ENCODE peak calls at places on chromosomes 16 and 17, in nine cellular contexts. One of them, this sample, is unnamed.

GRCh38 chr16:28292731-28293588 is 635 bp downstream of the SBK1 start:
- DNase-seq in GM13977: peak; percentile 42
- DNase-seq in hypothalamus: peak; percentile 9
- DNase-seq in GM20000: peak; percentile 34
- DNase-seq in skeletal muscle cell: no peak
- DNase-seq in OCI-M1: no peak
- DNase-seq in stimulated activated naive B cell treated with anti-CD40 and anti-IgM and Interleukin-4, amounts not matched to agents 10 μg/mL and 1 μg/mL and 100 μg/mL, for 72 hours: no peak
- DNase-seq in upper lobe of right lung: peak; percentile 68
- DNase-seq in C1 segment of cervical spinal cord: peak; percentile 28
- DNase-seq in this sample: no peak

GRCh38 chr16:10938321-10938720 is 3.9 kb downstream of the DEXI start:
- DNase-seq in C1 segment of cervical spinal cord: no peak
- DNase-seq in GM20000: no peak
- DNase-seq in GM13977: no peak
- DNase-seq in upper lobe of right lung: peak; percentile 40
- DNase-seq in skeletal muscle cell: no peak
- DNase-seq in hypothalamus: no peak
- DNase-seq in OCI-M1: no peak
- DNase-seq in stimulated activated naive B cell treated with anti-CD40 and anti-IgM and Interleukin-4, amounts not matched to agents 10 μg/mL and 1 μg/mL and 100 μg/mL, for 72 hours: no peak
- DNase-seq in this sample: no peak

GRCh38 chr17:49575524-49576120 is at the start of gene NXPH3:
- DNase-seq in stimulated activated naive B cell treated with anti-CD40 and anti-IgM and Interleukin-4, amounts not matched to agents 10 μg/mL and 1 μg/mL and 100 μg/mL, for 72 hours: peak; percentile 55
- DNase-seq in GM13977: peak; percentile 90
- DNase-seq in GM20000: peak; percentile 90
- DNase-seq in upper lobe of right lung: peak; percentile 87
- DNase-seq in OCI-M1: peak; percentile 45
- DNase-seq in skeletal muscle cell: no peak
- DNase-seq in hypothalamus: no peak
- DNase-seq in C1 segment of cervical spinal cord: peak; percentile 76
- DNase-seq in this sample: no peak

GRCh38 chr17:78127240-78127887 is 1.2 kb downstream of the TMC6 start:
- DNase-seq in upper lobe of right lung: peak; percentile 91
- DNase-seq in C1 segment of cervical spinal cord: no peak
- DNase-seq in skeletal muscle cell: no peak
- DNase-seq in GM20000: peak; percentile 86
- DNase-seq in stimulated activated naive B cell treated with anti-CD40 and anti-IgM and Interleukin-4, amounts not matched to agents 10 μg/mL and 1 μg/mL and 100 μg/mL, for 72 hours: peak; percentile 73
- DNase-seq in hypothalamus: peak; percentile 80
- DNase-seq in OCI-M1: peak; percentile 86
- DNase-seq in GM13977: peak; percentile 72
- DNase-seq in this sample: no peak

GRCh38 chr16:86214326-86215232 is 295.7 kb upstream of the FOXF1 start:
- DNase-seq in C1 segment of cervical spinal cord: no peak
- DNase-seq in OCI-M1: no peak
- DNase-seq in GM20000: no peak
- DNase-seq in upper lobe of right lung: peak; percentile 56
- DNase-seq in hypothalamus: no peak
- DNase-seq in GM13977: no peak
- DNase-seq in stimulated activated naive B cell treated with anti-CD40 and anti-IgM and Interleukin-4, amounts not matched to agents 10 μg/mL and 1 μg/mL and 100 μg/mL, for 72 hours: no peak
- DNase-seq in skeletal muscle cell: no peak
- DNase-seq in this sample: no peak

GRCh38 chr17:3005696-3006095 is 57.7 kb downstream of the OR1D5 start:
- DNase-seq in GM13977: no peak
- DNase-seq in upper lobe of right lung: no peak
- DNase-seq in GM20000: no peak
- DNase-seq in hypothalamus: no peak
- DNase-seq in OCI-M1: no peak
- DNase-seq in stimulated activated naive B cell treated with anti-CD40 and anti-IgM and Interleukin-4, amounts not matched to agents 10 μg/mL and 1 μg/mL and 100 μg/mL, for 72 hours: no peak
- DNase-seq in C1 segment of cervical spinal cord: no peak
- DNase-seq in skeletal muscle cell: no peak
- DNase-seq in this sample: no peak

GRCh38 chr16:9665851-9666271 is 516.4 kb downstream of the GRIN2A start:
- DNase-seq in upper lobe of right lung: no peak
- DNase-seq in stimulated activated naive B cell treated with anti-CD40 and anti-IgM and Interleukin-4, amounts not matched to agents 10 μg/mL and 1 μg/mL and 100 μg/mL, for 72 hours: no peak
- DNase-seq in GM20000: no peak
- DNase-seq in OCI-M1: no peak
- DNase-seq in skeletal muscle cell: no peak
- DNase-seq in C1 segment of cervical spinal cord: no peak
- DNase-seq in GM13977: no peak
- DNase-seq in hypothalamus: no peak
- DNase-seq in this sample: no peak

GRCh38 chr17:44607836-44608690 is 48.2 kb upstream of the MEIOC start:
- DNase-seq in hypothalamus: no peak
- DNase-seq in stimulated activated naive B cell treated with anti-CD40 and anti-IgM and Interleukin-4, amounts not matched to agents 10 μg/mL and 1 μg/mL and 100 μg/mL, for 72 hours: no peak
- DNase-seq in GM20000: no peak
- DNase-seq in C1 segment of cervical spinal cord: no peak
- DNase-seq in skeletal muscle cell: peak; percentile 22
- DNase-seq in GM13977: no peak
- DNase-seq in OCI-M1: no peak
- DNase-seq in upper lobe of right lung: no peak
- DNase-seq in this sample: no peak

GRCh38 chr17:35743911-35744328 is 9.1 kb downstream of the GAS2L2 start:
- DNase-seq in stimulated activated naive B cell treated with anti-CD40 and anti-IgM and Interleukin-4, amounts not matched to agents 10 μg/mL and 1 μg/mL and 100 μg/mL, for 72 hours: no peak
- DNase-seq in skeletal muscle cell: no peak
- DNase-seq in GM20000: peak; percentile 61
- DNase-seq in upper lobe of right lung: no peak
- DNase-seq in C1 segment of cervical spinal cord: no peak
- DNase-seq in OCI-M1: peak; percentile 67
- DNase-seq in GM13977: peak; percentile 56
- DNase-seq in hypothalamus: no peak
- DNase-seq in this sample: no peak